ENCODE peak calls at places on chromosome 15, in seven cellular contexts. W is tibial nerve, N is heart left ventricle, X is AG04450, K is fibroblast of pulmonary artery, I is OCI-LY7, Y is GM12878. U is an unnamed sample.

GRCh38 chr15:25465835-25466234 is 27.0 kb upstream of the UBE3A start:
- DNase-seq in W (no peak), N (no peak), X (no peak), K (no peak), I (no peak), Y (no peak), U (no peak)

GRCh38 chr15:25796395-25796794 is 66.7 kb downstream of the ATP10A start:
- DNase-seq in W (no peak), N (peak), X (no peak), K (no peak), I (no peak), Y (no peak), U (no peak)

GRCh38 chr15:25677719-25678497 is 185.2 kb downstream of the ATP10A start:
- DNase-seq in W (no peak), N (no peak), X (no peak), K (no peak), I (no peak), Y (no peak), U (no peak)

GRCh38 chr15:94205366-94205765 is 26.0 kb upstream of the MCTP2 start:
- DNase-seq in W (no peak), N (no peak), X (no peak), K (no peak), I (no peak), Y (no peak), U (no peak)

GRCh38 chr15:73677146-73677607 is 7.0 kb upstream of the CD276 start:
- DNase-seq in W (peak), N (no peak), X (no peak), K (peak), I (peak), Y (no peak), U (peak)

GRCh38 chr15:99986297-99987118 is 253.3 kb upstream of the LYSMD4 start:
- DNase-seq in W (no peak), N (peak), X (no peak), K (no peak), I (no peak), Y (no peak), U (no peak)

GRCh38 chr15:38474155-38474757 is 20.3 kb downstream of the FAM98B start:
- DNase-seq in W (no peak), N (no peak), X (no peak), K (peak), I (peak), Y (peak), U (peak)

GRCh38 chr15:70140543-70141375 is 43.0 kb upstream of the TLE3 start:
- DNase-seq in W (no peak), N (no peak), X (no peak), K (peak), I (no peak), Y (no peak), U (peak)

GRCh38 chr15:33341943-33342342 is 31.2 kb downstream of the RYR3 start:
- DNase-seq in W (no peak), N (no peak), X (no peak), K (no peak), I (no peak), Y (no peak), U (no peak)

GRCh38 chr15:29671308-29671981 is 150.8 kb downstream of the TJP1 start:
- DNase-seq in W (no peak), N (no peak), X (no peak), K (peak), I (no peak), Y (no peak), U (no peak)

GRCh38 chr15:40493089-40493840 is 22.5 kb downstream of the CHST14 start:
- DNase-seq in W (no peak), N (no peak), X (no peak), K (no peak), I (no peak), Y (no peak), U (no peak)

GRCh38 chr15:40755821-40756220 is 767 bp upstream of the RMDN3 start:
- DNase-seq in W (no peak), N (no peak), X (no peak), K (no peak), I (peak), Y (no peak), U (no peak)

GRCh38 chr15:78387678-78388077 is 47.5 kb downstream of the CRABP1 start:
- DNase-seq in W (no peak), N (no peak), X (no peak), K (no peak), I (no peak), Y (no peak), U (no peak)

GRCh38 chr15:38147246-38147645 is 105.4 kb upstream of the SPRED1 start:
- DNase-seq in W (no peak), N (no peak), X (no peak), K (no peak), I (no peak), Y (no peak), U (no peak)

GRCh38 chr15:67196672-67197363 is 57.6 kb downstream of the AAGAB start:
- DNase-seq in W (no peak), N (no peak), X (peak), K (peak), I (no peak), Y (no peak), U (no peak)

GRCh38 chr15:75232826-75233503 is 25.2 kb upstream of the GOLGA6C start:
- DNase-seq in W (no peak), N (no peak), X (no peak), K (no peak), I (no peak), Y (no peak), U (no peak)

GRCh38 chr15:65363306-65363705 is 14.5 kb downstream of the IGDCC3 start:
- DNase-seq in W (no peak), N (no peak), X (no peak), K (no peak), I (no peak), Y (no peak), U (no peak)

GRCh38 chr15:94924057-94924456 is 692.7 kb downstream of the MCTP2 start:
- DNase-seq in W (no peak), N (no peak), X (no peak), K (no peak), I (no peak), Y (no peak), U (no peak)

GRCh38 chr15:75830910-75831805 is 12.1 kb upstream of the UBE2Q2 start:
- DNase-seq in W (no peak), N (no peak), X (no peak), K (no peak), I (no peak), Y (no peak), U (no peak)

GRCh38 chr15:77611767-77612166 is 20.9 kb downstream of the LINGO1 start:
- DNase-seq in W (no peak), N (no peak), X (no peak), K (no peak), I (no peak), Y (no peak), U (no peak)

GRCh38 chr15:90530250-90531051 is 728 bp downstream of the CRTC3 start:
- DNase-seq in W (peak), N (peak), X (no peak), K (peak), I (peak), Y (no peak), U (no peak)

GRCh38 chr15:58628206-58629057 is 121.1 kb downstream of the ADAM10 start:
- DNase-seq in W (no peak), N (no peak), X (no peak), K (peak), I (peak), Y (peak), U (no peak)
- H3K4me3 ChIP-seq in W (no peak), N (peak), X (peak), K (peak), I (peak), Y (peak), U (peak)

DNA sequence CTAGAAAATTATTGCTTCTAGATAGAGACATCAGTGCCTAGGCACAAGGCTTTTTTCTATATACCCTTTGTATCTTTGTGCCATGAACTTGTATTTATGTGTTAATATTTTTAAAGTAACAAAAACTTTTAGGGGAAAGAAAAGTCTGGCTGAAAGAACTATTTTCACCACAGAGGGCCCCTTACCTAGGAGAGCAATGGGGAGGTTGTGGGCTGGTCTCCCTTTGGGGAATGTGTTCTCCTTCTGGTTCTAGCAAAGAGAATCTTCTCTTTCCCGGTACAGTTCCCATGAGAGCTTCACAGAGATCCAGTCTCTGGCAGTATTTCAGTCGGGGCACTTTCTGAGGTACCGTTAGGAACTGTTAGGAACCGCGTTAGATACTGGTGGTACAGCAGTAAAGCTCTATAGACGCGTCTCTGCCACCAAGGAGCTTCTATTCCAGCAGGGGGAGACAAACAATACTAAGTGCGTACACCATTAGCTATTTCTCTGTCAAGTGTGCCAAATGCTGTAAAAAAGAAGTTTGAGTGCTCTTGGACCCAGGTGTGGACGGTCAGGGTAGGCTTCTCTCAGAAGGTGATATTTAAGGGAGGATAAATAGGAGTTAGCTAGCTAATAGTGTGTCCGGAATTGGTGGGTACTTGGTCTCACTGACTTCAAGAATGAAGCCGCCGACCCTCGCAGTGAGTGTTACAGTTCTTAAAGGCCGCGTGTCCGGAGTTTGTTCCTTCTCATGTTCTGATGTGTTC is 4.6 kb upstream of the EPB42 start:
- DNase-seq in W (no peak), N (no peak), X (peak), K (peak), I (peak), Y (peak), U (peak)
- TF ChIP-seq CTCF in W (peak), N (peak), X (peak), K (peak), I (peak), Y (peak), U (peak)

DNA sequence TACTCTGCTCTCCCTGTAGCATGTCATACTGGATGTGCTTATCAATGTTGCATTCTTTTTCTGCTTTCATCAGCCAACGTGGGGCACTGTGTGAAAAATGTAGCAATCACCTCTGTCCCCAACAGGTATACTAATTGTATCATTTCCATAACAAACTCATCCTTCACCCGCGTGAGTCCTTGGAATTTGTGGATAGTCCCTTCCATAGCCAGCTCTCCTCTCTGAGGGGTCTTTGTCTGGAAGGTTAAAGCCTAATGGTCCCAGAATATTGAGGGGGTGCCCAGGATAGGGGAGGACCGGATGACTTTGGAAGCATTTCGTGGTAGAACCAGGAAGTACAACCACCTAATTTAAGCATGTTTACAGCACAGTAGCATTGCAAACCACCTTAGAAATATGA is 124.6 kb downstream of the FOXB1 start:
- DNase-seq in W (no peak), N (no peak), X (no peak), K (no peak), I (no peak), Y (no peak), U (no peak)
- H3K4me3 ChIP-seq in W (no peak), N (no peak), X (no peak), K (no peak), I (no peak), Y (no peak), U (no peak)

GRCh38 chr15:22881739-22882440 is 43.4 kb downstream of the NIPA2 start:
- DNase-seq in W (no peak), N (no peak), X (no peak), K (no peak), I (no peak), Y (no peak), U (no peak)

GRCh38 chr15:22887157-22887951 is 48.9 kb downstream of the NIPA2 start:
- DNase-seq in W (no peak), N (no peak), X (peak), K (peak), I (no peak), Y (no peak), U (no peak)

GRCh38 chr15:22883196-22883595 is 44.7 kb downstream of the NIPA2 start:
- DNase-seq in W (no peak), N (no peak), X (no peak), K (no peak), I (no peak), Y (no peak), U (no peak)

GRCh38 chr15:22885105-22885504 is 46.6 kb downstream of the NIPA2 start:
- DNase-seq in W (no peak), N (no peak), X (no peak), K (no peak), I (no peak), Y (no peak), U (no peak)

GRCh38 chr15:22884344-22884743 is 45.9 kb downstream of the NIPA2 start:
- DNase-seq in W (no peak), N (no peak), X (no peak), K (no peak), I (peak), Y (no peak), U (no peak)
- TF ChIP-seq CTCF in W (no peak), N (no peak), X (no peak), K (peak), I (peak), Y (no peak), U (peak)

GRCh38 chr15:42919308-42919707 is 1.3 kb downstream of the TTBK2 start:
- DNase-seq in W (no peak), N (no peak), X (no peak), K (peak), I (no peak), Y (no peak), U (no peak)
- H3K4me3 ChIP-seq in W (peak), N (peak), X (peak), K (peak), I (peak), Y (peak), U (peak)

GRCh38 chr15:31365655-31366127 is 39.1 kb downstream of the KLF13 start:
- DNase-seq in W (peak), N (peak), X (peak), K (peak), I (peak), Y (no peak), U (peak)
- TF ChIP-seq CTCF in W (peak), N (peak), X (peak), K (peak), I (peak), Y (peak), U (peak)

GRCh38 chr15:84819791-84820190 is 2.6 kb downstream of the ALPK3 start:
- DNase-seq in W (no peak), N (no peak), X (no peak), K (no peak), I (no peak), Y (no peak), U (no peak)

GRCh38 chr15:84818221-84819131 is 1.3 kb downstream of the ALPK3 start:
- DNase-seq in W (no peak), N (no peak), X (no peak), K (peak), I (peak), Y (no peak), U (no peak)

GRCh38 chr15:84816694-84817460 is at the start of gene ALPK3:
- DNase-seq in W (no peak), N (peak), X (no peak), K (no peak), I (no peak), Y (no peak), U (no peak)

GRCh38 chr15:84819291-84819768 is 2.2 kb downstream of the ALPK3 start:
- DNase-seq in W (no peak), N (peak), X (no peak), K (no peak), I (no peak), Y (no peak), U (no peak)

GRCh38 chr15:84817461-84818081 is 415 bp downstream of the ALPK3 start:
- DNase-seq in W (no peak), N (no peak), X (no peak), K (no peak), I (no peak), Y (no peak), U (no peak)
- H3K4me3 ChIP-seq in W (peak), N (peak), X (no peak), K (no peak), I (no peak), Y (no peak), U (no peak)

GRCh38 chr15:93124126-93124525 is 35.1 kb upstream of the RGMA start:
- DNase-seq in W (no peak), N (no peak), X (no peak), K (no peak), I (no peak), Y (no peak), U (no peak)

GRCh38 chr15:93118904-93119303 is 29.9 kb upstream of the RGMA start:
- DNase-seq in W (no peak), N (no peak), X (no peak), K (no peak), I (no peak), Y (no peak), U (no peak)

GRCh38 chr15:93121994-93122910 is 33.2 kb upstream of the RGMA start:
- DNase-seq in W (no peak), N (no peak), X (no peak), K (no peak), I (no peak), Y (no peak), U (no peak)

GRCh38 chr15:93126496-93127083 is 37.6 kb upstream of the RGMA start:
- DNase-seq in W (peak), N (peak), X (no peak), K (no peak), I (no peak), Y (no peak), U (no peak)

GRCh38 chr15:93121089-93121488 is 32.1 kb upstream of the RGMA start:
- DNase-seq in W (no peak), N (no peak), X (no peak), K (no peak), I (no peak), Y (no peak), U (no peak)
- TF ChIP-seq CTCF in W (no peak), N (no peak), X (no peak), K (no peak), I (no peak), Y (no peak), U (no peak)

GRCh38 chr15:81185896-81186295 is 10.8 kb upstream of the IL16 start:
- DNase-seq in W (no peak), N (no peak), X (no peak), K (no peak), I (no peak), Y (no peak), U (no peak)
- H3K4me3 ChIP-seq in W (no peak), N (no peak), X (no peak), K (no peak), I (no peak), Y (no peak), U (no peak)

U was measured in GM12864.